ENCODE peak calls at places on chromosome 11, in four cellular contexts. One of them, this sample, is unnamed.

GRCh38 chr11:78595431-78596130 is 20.9 kb upstream of the NARS2 start:
- DNase-seq in GM12878: no peak
- DNase-seq in H1: no peak
- DNase-seq in HepG2: no peak
- DNase-seq in this sample: no peak

GRCh38 chr11:111001986-111002616 is 243.4 kb upstream of the POU2AF2 start:
- DNase-seq in GM12878: no peak
- DNase-seq in H1: no peak
- DNase-seq in HepG2: no peak
- DNase-seq in this sample: no peak

GRCh38 chr11:69111578-69112247 is 44.0 kb upstream of the SMIM38 start:
- DNase-seq in GM12878: no peak
- DNase-seq in H1: no peak
- DNase-seq in HepG2: no peak
- DNase-seq in this sample: no peak

GRCh38 chr11:63821411-63821810 is 8.2 kb downstream of the SPINDOC start:
- DNase-seq in GM12878: no peak
- DNase-seq in H1: no peak
- DNase-seq in HepG2: no peak
- DNase-seq in this sample: no peak

GRCh38 chr11:19393941-19394340 is 153.2 kb upstream of the E2F8 start:
- DNase-seq in GM12878: no peak
- DNase-seq in H1: no peak
- DNase-seq in HepG2: no peak
- DNase-seq in this sample: no peak

GRCh38 chr11:113771964-113772363 is 1.5 kb downstream of the ZW10 start:
- DNase-seq in GM12878: no peak
- DNase-seq in H1: no peak
- DNase-seq in HepG2: no peak
- DNase-seq in this sample: no peak

GRCh38 chr11:60343094-60343704 is 16.1 kb downstream of the MS4A6E start:
- DNase-seq in GM12878: no peak
- DNase-seq in H1: no peak
- DNase-seq in HepG2: peak; percentile 18
- DNase-seq in this sample: no peak

GRCh38 chr11:58907780-58908179 is 31.5 kb upstream of the GLYATL1 start:
- DNase-seq in GM12878: no peak
- DNase-seq in H1: no peak
- DNase-seq in HepG2: no peak
- DNase-seq in this sample: no peak

GRCh38 chr11:19164881-19165280 is 36.9 kb downstream of the CSRP3 start:
- DNase-seq in GM12878: no peak
- DNase-seq in H1: no peak
- DNase-seq in HepG2: no peak
- DNase-seq in this sample: no peak

GRCh38 chr11:63802637-63803414 is 10.4 kb upstream of the SPINDOC start:
- DNase-seq in GM12878: no peak
- DNase-seq in H1: no peak
- DNase-seq in HepG2: no peak
- DNase-seq in this sample: no peak

GRCh38 chr11:72808415-72808814 is 5.8 kb upstream of the ATG16L2 start:
- DNase-seq in GM12878: no peak
- DNase-seq in H1: no peak
- DNase-seq in HepG2: no peak
- DNase-seq in this sample: no peak

GRCh38 chr11:32118025-32118974 is 27.4 kb downstream of the RCN1 start:
- DNase-seq in GM12878: no peak
- DNase-seq in H1: no peak
- DNase-seq in HepG2: peak; percentile 64
- DNase-seq in this sample: no peak

GRCh38 chr11:74534216-74534615 is 40.7 kb upstream of the LIPT2 start:
- DNase-seq in GM12878: no peak
- DNase-seq in H1: no peak
- DNase-seq in HepG2: no peak
- DNase-seq in this sample: peak; percentile 28
- TF ChIP-seq SUZ12 in GM12878: no peak
- TF ChIP-seq SUZ12 in H1: no peak
- TF ChIP-seq SUZ12 in HepG2: no peak
- TF ChIP-seq SUZ12 in this sample: no peak

GRCh38 chr11:75346912-75347647 is 4.4 kb downstream of the ARRB1 start:
- DNase-seq in GM12878: no peak
- DNase-seq in H1: no peak
- DNase-seq in HepG2: no peak
- DNase-seq in this sample: no peak
- H3K4me1 ChIP-seq in GM12878: peaks cover 37% of the 10 kb centered on the region
- H3K4me1 ChIP-seq in H1: peaks cover 45% of the 10 kb centered on the region
- H3K4me1 ChIP-seq in HepG2: peaks cover 92% of the 10 kb centered on the region
- H3K4me1 ChIP-seq in this sample: peaks cover 53% of the 10 kb centered on the region

GRCh38 chr11:102494216-102494615 is 36.3 kb downstream of the MMP7 start:
- DNase-seq in GM12878: no peak
- DNase-seq in H1: no peak
- DNase-seq in HepG2: peak; percentile 94
- DNase-seq in this sample: no peak
- TF ChIP-seq SUZ12 in GM12878: no peak
- TF ChIP-seq SUZ12 in H1: no peak
- TF ChIP-seq SUZ12 in HepG2: no peak
- TF ChIP-seq SUZ12 in this sample: no peak

GRCh38 chr11:2694495-2694894 is 5.3 kb downstream of the KCNQ1OT1 start:
- DNase-seq in GM12878: no peak
- DNase-seq in H1: no peak
- DNase-seq in HepG2: no peak
- DNase-seq in this sample: no peak

GRCh38 chr11:2693851-2694261 is 5.9 kb downstream of the KCNQ1OT1 start:
- DNase-seq in GM12878: no peak
- DNase-seq in H1: no peak
- DNase-seq in HepG2: peak; percentile 39
- DNase-seq in this sample: peak; percentile 46

GRCh38 chr11:2691991-2692841 is 7.6 kb downstream of the KCNQ1OT1 start:
- DNase-seq in GM12878: no peak
- DNase-seq in H1: no peak
- DNase-seq in HepG2: peak; percentile 46
- DNase-seq in this sample: no peak

GRCh38 chr11:2694995-2695939 is 4.5 kb downstream of the KCNQ1OT1 start:
- DNase-seq in GM12878: no peak
- DNase-seq in H1: no peak
- DNase-seq in HepG2: no peak
- DNase-seq in this sample: no peak

DNA sequence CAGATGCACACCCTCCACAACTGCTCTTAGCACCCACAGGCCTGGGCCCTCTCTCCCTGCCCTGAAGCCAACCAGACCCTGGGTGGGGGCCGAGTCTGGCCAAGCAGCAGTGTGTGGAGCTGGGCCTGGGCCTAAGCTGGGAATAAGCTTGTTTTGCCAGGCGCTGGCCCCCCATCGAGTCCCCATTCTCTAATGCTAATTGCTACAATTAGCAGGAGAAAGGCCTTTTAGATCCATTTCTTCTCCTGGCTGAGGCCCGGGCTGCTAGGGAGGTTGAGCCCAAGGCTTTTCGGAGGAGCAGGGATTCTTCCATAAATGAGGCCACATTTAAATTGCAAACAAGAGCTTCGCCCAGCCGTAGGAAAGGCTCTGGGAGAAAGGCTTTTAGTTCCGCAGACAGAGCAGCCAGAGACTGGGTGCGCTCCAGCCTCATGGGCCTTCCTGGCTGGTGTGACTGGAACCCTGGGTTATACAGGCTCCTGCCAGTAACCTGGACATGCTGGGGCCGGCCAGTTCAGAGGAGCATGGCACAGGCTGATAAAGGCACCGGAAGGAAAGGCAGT is 6.4 kb downstream of the KCNQ1OT1 start:
- DNase-seq in GM12878: no peak
- DNase-seq in H1: peak; percentile 91
- DNase-seq in HepG2: no peak
- DNase-seq in this sample: peak; percentile 98
- H3K4me1 ChIP-seq in GM12878: no peaks in the 10 kb centered on the region
- H3K4me1 ChIP-seq in H1: peaks cover 63% of the 10 kb centered on the region
- H3K4me1 ChIP-seq in HepG2: peaks cover 87% of the 10 kb centered on the region
- H3K4me1 ChIP-seq in this sample: peaks cover 61% of the 10 kb centered on the region

DNA sequence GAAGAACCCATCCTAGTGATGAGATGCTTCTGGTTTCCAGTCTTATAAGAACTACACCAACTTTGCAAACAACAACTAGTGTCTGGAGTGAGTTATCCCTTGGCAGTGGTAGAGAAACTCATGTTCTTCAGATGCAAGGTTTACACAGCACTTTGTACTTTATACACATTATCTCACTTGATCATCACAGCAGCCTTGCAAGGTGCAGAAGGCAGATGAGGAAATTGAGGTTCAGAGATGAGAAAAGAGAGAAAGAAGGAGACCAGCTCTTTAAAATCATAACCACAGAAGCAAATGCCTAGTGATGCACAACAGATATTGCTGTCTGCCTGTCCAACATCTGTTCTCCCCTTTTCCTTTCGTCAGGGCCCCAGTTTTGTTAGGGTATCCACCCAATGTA is 16.7 kb upstream of the CD44 start:
- DNase-seq in GM12878: no peak
- DNase-seq in H1: no peak
- DNase-seq in HepG2: no peak
- DNase-seq in this sample: no peak
- TF ChIP-seq SUZ12 in GM12878: no peak
- TF ChIP-seq SUZ12 in H1: no peak
- TF ChIP-seq SUZ12 in HepG2: no peak
- TF ChIP-seq SUZ12 in this sample: no peak

GRCh38 chr11:65107078-65107477 is 4.6 kb upstream of the TM7SF2 start:
- DNase-seq in GM12878: no peak
- DNase-seq in H1: peak; percentile 39
- DNase-seq in HepG2: no peak
- DNase-seq in this sample: no peak
- H3K4me1 ChIP-seq in GM12878: peaks cover 8% of the 10 kb centered on the region
- H3K4me1 ChIP-seq in H1: peaks cover 10% of the 10 kb centered on the region
- H3K4me1 ChIP-seq in HepG2: peaks cover 12% of the 10 kb centered on the region
- H3K4me1 ChIP-seq in this sample: peaks cover 8% of the 10 kb centered on the region

DNA sequence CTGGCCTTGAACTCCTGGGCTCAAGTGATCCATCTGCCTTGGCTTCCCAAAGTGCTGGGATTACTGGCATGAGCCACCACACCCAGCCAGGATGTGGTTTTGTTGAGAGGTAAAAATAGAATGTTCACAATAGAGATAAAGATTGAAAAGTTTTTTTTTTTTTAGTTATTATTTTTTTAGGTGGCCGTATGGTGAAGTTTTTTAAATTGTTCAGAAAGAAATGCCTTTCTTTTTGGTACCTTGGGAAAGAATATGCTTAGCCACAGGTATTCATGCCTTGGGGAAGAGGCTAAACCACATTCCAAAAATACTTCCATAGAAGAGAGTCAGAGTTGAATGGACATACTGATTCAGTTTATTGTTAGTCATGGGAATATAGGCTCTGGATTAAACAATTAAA is 143.4 kb downstream of the C11orf91 start:
- DNase-seq in GM12878: no peak
- DNase-seq in H1: no peak
- DNase-seq in HepG2: no peak
- DNase-seq in this sample: no peak
- TF ChIP-seq SUZ12 in GM12878: no peak
- TF ChIP-seq SUZ12 in H1: no peak
- TF ChIP-seq SUZ12 in HepG2: no peak
- TF ChIP-seq SUZ12 in this sample: no peak